ENCODE peak calls at places on chromosomes 13 and 19, in five cellular contexts. G is CD4-positive, CD25-positive, alpha-beta regulatory T cell; A is aorta; M is suprapubic skin; T is psoas muscle. E is an unnamed sample.

GRCh38 chr13:84479656-84480055 is 597.4 kb upstream of the SLITRK1 start:
- DNase-seq in G (no peak), A (no peak), M (no peak), T (no peak), E (no peak)

GRCh38 chr13:108609353-108609752 is 20.1 kb upstream of the MYO16 start:
- DNase-seq in G (no peak), A (no peak), M (no peak), T (no peak), E (peak; percentile 36)

GRCh38 chr19:12777217-12778019 is 2.1 kb upstream of the HOOK2 start:
- DNase-seq in G (peak; percentile 77), A (peak; percentile 95), M (peak; percentile 91), T (peak; percentile 88), E (no peak)

GRCh38 chr19:19691683-19692082 is 23.0 kb downstream of the ZNF101 start:
- DNase-seq in G (no peak), A (no peak), M (no peak), T (no peak), E (no peak)

GRCh38 chr13:83515267-83515666 is 367.0 kb downstream of the SLITRK1 start:
- DNase-seq in G (no peak), A (no peak), M (no peak), T (no peak), E (no peak)

GRCh38 chr13:28557725-28558124 is 62.8 kb upstream of the FLT1 start:
- DNase-seq in G (no peak), A (no peak), M (no peak), T (no peak), E (no peak)

GRCh38 chr19:40594657-40595077 is 6.5 kb upstream of the LTBP4 start:
- DNase-seq in G (no peak), A (no peak), M (no peak), T (no peak), E (no peak)

GRCh38 chr13:43357435-43358065 is 334.2 kb downstream of the DNAJC15 start:
- DNase-seq in G (no peak), A (no peak), M (no peak), T (peak; percentile 56), E (no peak)

GRCh38 chr13:97413694-97414093 is 20.3 kb upstream of the RAP2A start:
- DNase-seq in G (no peak), A (no peak), M (no peak), T (no peak), E (no peak)

GRCh38 chr13:33340631-33341030 is 55.1 kb upstream of the STARD13 start:
- DNase-seq in G (no peak), A (no peak), M (no peak), T (no peak), E (no peak)

GRCh38 chr19:35090795-35091214 is 24.8 kb upstream of the FXYD3 start:
- DNase-seq in G (no peak), A (no peak), M (no peak), T (no peak), E (no peak)

GRCh38 chr13:39565036-39565949 is 37.7 kb downstream of the LHFPL6 start:
- DNase-seq in G (no peak), A (no peak), M (no peak), T (no peak), E (no peak)

GRCh38 chr13:48126944-48127814 is 32.3 kb upstream of the MED4 start:
- DNase-seq in G (peak; percentile 79), A (peak; percentile 81), M (no peak), T (peak; percentile 85), E (peak; percentile 82)

GRCh38 chr13:65606622-65607021 is 1623.5 kb downstream of the PCDH9 start:
- DNase-seq in G (no peak), A (no peak), M (no peak), T (no peak), E (no peak)

GRCh38 chr19:40588110-40588854 is 11.6 kb downstream of the SHKBP1 start:
- DNase-seq in G (no peak), A (no peak), M (no peak), T (no peak), E (no peak)

GRCh38 chr13:98313023-98313937 is 136.2 kb upstream of the RNF113B start:
- DNase-seq in G (no peak), A (no peak), M (no peak), T (no peak), E (no peak)

GRCh38 chr19:824885-825284 is 2.8 kb upstream of the AZU1 start:
- DNase-seq in G (no peak), A (no peak), M (no peak), T (no peak), E (no peak)

GRCh38 chr19:825897-826640 is 1.6 kb upstream of the AZU1 start:
- DNase-seq in G (no peak), A (no peak), M (no peak), T (no peak), E (no peak)

GRCh38 chr19:827710-828321 is at the start of gene AZU1:
- DNase-seq in G (no peak), A (peak; percentile 78), M (no peak), T (peak; percentile 53), E (no peak)

GRCh38 chr19:829129-829758 is 1.6 kb downstream of the AZU1 start:
- DNase-seq in G (no peak), A (no peak), M (no peak), T (no peak), E (no peak)

GRCh38 chr19:827314-827709 is 325 bp upstream of the AZU1 start:
- DNase-seq in G (no peak), A (no peak), M (no peak), T (no peak), E (no peak)
- H3K4me3 ChIP-seq in G (no peak overlapping the region), A (no peak overlapping the region), M (no peak overlapping the region), T (no peak overlapping the region), E (no peak overlapping the region)

GRCh38 chr13:27425918-27426630 is 1.7 kb downstream of the GTF3A start:
- DNase-seq in G (peak; percentile 80), A (peak; percentile 81), M (peak; percentile 86), T (peak; percentile 88), E (peak; percentile 78)
- H3K4me3 ChIP-seq in G (peak overlapping the region; percentile 96), A (no peak overlapping the region), M (peak overlapping the region; percentile 60), T (peak overlapping the region; percentile 93), E (peak overlapping the region; percentile 92)

DNA sequence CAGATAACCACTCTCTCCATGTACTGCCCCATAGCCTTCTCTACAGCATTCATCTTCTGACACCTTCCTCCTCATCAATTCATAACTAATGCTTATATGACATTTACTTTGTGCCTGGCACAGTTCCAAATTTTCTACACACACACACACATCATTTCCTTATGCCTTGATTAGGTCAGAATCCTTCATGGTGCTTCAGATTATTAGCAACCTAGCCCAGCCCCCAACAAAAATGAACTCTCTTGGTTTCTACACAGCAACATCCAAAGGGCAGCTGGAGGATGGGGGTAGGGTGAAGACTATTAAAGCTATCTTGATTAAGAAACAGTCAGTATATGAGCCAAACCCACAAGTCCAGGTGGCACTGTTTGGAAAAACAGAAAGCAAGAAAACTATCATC is 3.7 kb downstream of the RUBCNL start:
- DNase-seq in G (no peak), A (no peak), M (no peak), T (no peak), E (peak; percentile 66)
- H3K4me3 ChIP-seq in G (no peak overlapping the region), A (no peak overlapping the region), M (no peak overlapping the region), T (no peak overlapping the region), E (no peak overlapping the region)

GRCh38 chr19:48329167-48329891 is 4.0 kb downstream of the EMP3 start:
- DNase-seq in G (peak; percentile 50), A (no peak), M (no peak), T (no peak), E (no peak)

GRCh38 chr19:48330012-48330681 is 4.8 kb downstream of the EMP3 start:
- DNase-seq in G (peak; percentile 90), A (peak; percentile 77), M (peak; percentile 83), T (peak; percentile 82), E (peak; percentile 94)

GRCh38 chr19:48333467-48334384 is 8.4 kb downstream of the EMP3 start:
- DNase-seq in G (peak; percentile 93), A (peak; percentile 96), M (peak; percentile 92), T (peak; percentile 94), E (peak; percentile 91)

GRCh38 chr19:48332662-48333466 is 7.5 kb downstream of the EMP3 start:
- DNase-seq in G (peak; percentile 98), A (peak; percentile 90), M (peak; percentile 93), T (peak; percentile 97), E (peak; percentile 100)

GRCh38 chr19:48332351-48332661 is 7.0 kb downstream of the EMP3 start:
- DNase-seq in G (no peak), A (no peak), M (no peak), T (no peak), E (no peak)
- H3K4me3 ChIP-seq in G (peak overlapping the region; percentile 76), A (no peak overlapping the region), M (peak overlapping the region; percentile 54), T (peak overlapping the region; percentile 64), E (peak overlapping the region; percentile 55)

E was measured in Jurkat, Clone E6-1.